ENCODE peak calls at places on chromosomes 16 and 17, in eight cellular contexts. F, I, Y, V, E, L, G and M are unnamed samples. For H3K4me1, the result is how much of the 10 kb centered on the place peaks cover.

GRCh38 chr16:1428511-1428910 is 2.4 kb upstream of the PERCC1 start:
- DNase-seq in G (no peak), F (no peak), Y (no peak), L (no peak), I (no peak), E (no peak), V (no peak), M (no peak)

GRCh38 chr17:17239832-17240231 is 2.9 kb upstream of the FLCN start:
- DNase-seq in L (no peak), F (no peak), V (no peak), I (no peak), G (no peak), Y (no peak), E (no peak), M (no peak)

GRCh38 chr17:16954541-16954940 is 17.4 kb downstream of the TNFRSF13B start:
- DNase-seq in I (no peak), L (no peak), V (no peak), G (no peak), Y (no peak), F (peak), E (no peak), M (no peak)

GRCh38 chr16:54633943-54634362 is 296.7 kb upstream of the IRX5 start:
- DNase-seq in G (no peak), V (no peak), F (no peak), Y (peak), L (no peak), I (peak), E (peak), M (no peak)

GRCh38 chr17:19648475-19649406 is at the start of gene ALDH3A2:
- DNase-seq in L (peak), F (peak), I (peak), Y (peak), E (peak), G (peak), V (peak), M (peak)

GRCh38 chr16:1019234-1019933 is 37.8 kb downstream of the SOX8 start:
- DNase-seq in G (no peak), I (peak), F (no peak), V (peak), Y (no peak), E (no peak), L (no peak), M (peak)

GRCh38 chr17:61251939-61252865 is 147.4 kb upstream of the TBX2 start:
- DNase-seq in G (peak), L (peak), E (peak), Y (peak), V (peak), F (peak), I (peak), M (peak)

GRCh38 chr17:31739300-31739699 is 119.7 kb downstream of the COPRS start:
- DNase-seq in I (no peak), V (peak), G (no peak), F (no peak), Y (no peak), E (no peak), L (no peak), M (no peak)

GRCh38 chr17:57607553-57608120 is 137.5 kb downstream of the CCDC182 start:
- DNase-seq in G (no peak), F (no peak), I (no peak), Y (no peak), L (no peak), E (no peak), V (no peak), M (no peak)

GRCh38 chr16:8885674-8886592 is 3.8 kb downstream of the LITAFD start:
- DNase-seq in E (no peak), G (no peak), I (no peak), V (peak), Y (no peak), F (no peak), L (peak), M (no peak)

GRCh38 chr16:57324649-57325223 is 33.8 kb upstream of the CCL22 start:
- DNase-seq in G (no peak), F (no peak), E (no peak), V (no peak), Y (no peak), L (no peak), I (no peak), M (no peak)

GRCh38 chr17:40552806-40553693 is 12.2 kb downstream of the CCR7 start:
- DNase-seq in L (peak), V (no peak), F (peak), G (no peak), I (peak), E (no peak), Y (peak), M (no peak)

GRCh38 chr17:40598928-40599627 is 33.8 kb upstream of the CCR7 start:
- DNase-seq in Y (no peak), F (no peak), L (no peak), G (no peak), E (no peak), I (peak), V (peak), M (peak)

GRCh38 chr17:61520897-61521296 is 68.7 kb downstream of the TBX4 start:
- DNase-seq in F (no peak), G (no peak), L (no peak), Y (no peak), E (no peak), V (no peak), I (no peak), M (no peak)

GRCh38 chr17:68047153-68047846 is 11.8 kb downstream of the KPNA2 start:
- DNase-seq in L (no peak), I (no peak), Y (no peak), E (no peak), V (no peak), G (no peak), F (no peak), M (no peak)

GRCh38 chr16:13060932-13061331 is 159.5 kb downstream of the SHISA9 start:
- DNase-seq in L (no peak), V (no peak), F (no peak), G (no peak), Y (no peak), E (no peak), I (no peak), M (no peak)

GRCh38 chr17:31385428-31386285 is 5.8 kb upstream of the RAB11FIP4 start:
- DNase-seq in E (no peak), I (no peak), V (peak), F (no peak), L (no peak), G (no peak), Y (no peak), M (no peak)

GRCh38 chr17:57442401-57442823 is 186.1 kb downstream of the MSI2 start:
- DNase-seq in E (no peak), L (no peak), I (no peak), V (peak), G (no peak), F (no peak), Y (no peak), M (no peak)

GRCh38 chr17:18039535-18040286 is 503 bp downstream of the GID4 start:
- DNase-seq in Y (peak), V (no peak), I (no peak), F (peak), E (no peak), G (no peak), L (peak), M (no peak)

GRCh38 chr17:67055041-67055443 is 10.7 kb downstream of the CACNG1 start:
- DNase-seq in F (no peak), L (no peak), E (no peak), I (no peak), Y (peak), G (no peak), V (no peak), M (no peak)

GRCh38 chr17:75116681-75117080 is 6.9 kb downstream of the ARMC7 start:
- DNase-seq in I (no peak), F (no peak), L (no peak), Y (no peak), V (no peak), G (no peak), E (no peak), M (no peak)

GRCh38 chr17:66749217-66749832 is 85.6 kb upstream of the CACNG5 start:
- DNase-seq in I (no peak), G (no peak), F (peak), L (peak), Y (no peak), E (no peak), V (no peak), M (no peak)

GRCh38 chr16:88931936-88932335 is 45.1 kb downstream of the CBFA2T3 start:
- DNase-seq in F (no peak), I (no peak), G (no peak), E (no peak), Y (no peak), L (no peak), V (no peak), M (no peak)

GRCh38 chr16:88932929-88933328 is 44.1 kb downstream of the CBFA2T3 start:
- DNase-seq in G (no peak), E (no peak), F (no peak), I (no peak), Y (no peak), V (no peak), L (no peak), M (no peak)

GRCh38 chr16:88931373-88931900 is 45.6 kb downstream of the CBFA2T3 start:
- DNase-seq in V (no peak), F (no peak), L (no peak), I (no peak), Y (no peak), G (no peak), E (no peak), M (no peak)

GRCh38 chr16:88928405-88929375 is 48.3 kb downstream of the CBFA2T3 start:
- DNase-seq in G (no peak), F (no peak), I (no peak), L (no peak), V (no peak), E (no peak), Y (peak), M (no peak)

GRCh38 chr16:88930716-88931115 is 46.3 kb downstream of the CBFA2T3 start:
- DNase-seq in L (no peak), F (no peak), G (no peak), V (no peak), E (no peak), Y (no peak), I (no peak), M (no peak)
- H3K4me1 ChIP-seq in L (under half), F (under half), G (under half), V (under half), E (under half), Y (under half), I (under half), M (under half)

GRCh38 chr17:64037180-64037579 is 16.7 kb upstream of the ICAM2 start:
- DNase-seq in V (no peak), F (peak), E (no peak), I (no peak), L (peak), G (no peak), Y (no peak), M (no peak)

GRCh38 chr17:64039106-64039400 is 18.6 kb upstream of the ICAM2 start:
- DNase-seq in E (no peak), L (no peak), F (no peak), Y (no peak), I (no peak), V (no peak), G (no peak), M (no peak)

GRCh38 chr17:64037802-64038201 is 17.4 kb upstream of the ICAM2 start:
- DNase-seq in L (no peak), F (no peak), V (no peak), E (no peak), G (no peak), Y (no peak), I (no peak), M (no peak)

GRCh38 chr17:64038331-64039105 is 18.1 kb upstream of the ICAM2 start:
- DNase-seq in G (no peak), L (peak), F (peak), E (no peak), Y (no peak), V (no peak), I (no peak), M (no peak)

GRCh38 chr17:64036198-64036922 is 15.9 kb upstream of the ICAM2 start:
- DNase-seq in I (no peak), G (no peak), Y (no peak), V (no peak), F (peak), E (no peak), L (peak), M (no peak)
- TF ChIP-seq CTCF in I (no peak), G (no peak), Y (no peak), V (no peak), F (no peak), E (no peak), L (no peak), M (no peak)

GRCh38 chr17:42612013-42612412 is 2.5 kb downstream of the TUBG1 start:
- DNase-seq in V (no peak), L (no peak), I (no peak), F (no peak), G (no peak), Y (no peak), E (no peak), M (no peak)

GRCh38 chr17:42613699-42614295 is 4.3 kb downstream of the TUBG1 start:
- DNase-seq in I (no peak), V (no peak), E (no peak), L (peak), Y (no peak), G (no peak), F (no peak), M (no peak)

GRCh38 chr17:42618442-42619150 is 9.1 kb downstream of the TUBG1 start:
- DNase-seq in I (peak), G (no peak), V (no peak), L (no peak), F (no peak), E (peak), Y (peak), M (no peak)

GRCh38 chr17:42623732-42624596 is 14.5 kb downstream of the TUBG1 start:
- DNase-seq in E (peak), I (no peak), Y (peak), F (no peak), L (no peak), G (no peak), V (peak), M (no peak)

GRCh38 chr17:42617956-42618431 is 8.5 kb downstream of the TUBG1 start:
- DNase-seq in L (peak), G (no peak), F (no peak), E (no peak), Y (no peak), I (no peak), V (no peak), M (no peak)
- TF ChIP-seq POLR2A in L (no peak), G (no peak), F (no peak), E (no peak), Y (no peak), I (no peak), V (no peak), M (no peak)

GRCh38 chr17:48834973-48835372 is 4.1 kb downstream of the CALCOCO2 start:
- DNase-seq in Y (no peak), L (no peak), G (no peak), V (no peak), E (no peak), I (no peak), F (no peak), M (no peak)
- H3K4me1 ChIP-seq in Y (half or more), L (half or more), G (half or more), V (under half), E (under half), I (half or more), F (under half), M (half or more)

DNA sequence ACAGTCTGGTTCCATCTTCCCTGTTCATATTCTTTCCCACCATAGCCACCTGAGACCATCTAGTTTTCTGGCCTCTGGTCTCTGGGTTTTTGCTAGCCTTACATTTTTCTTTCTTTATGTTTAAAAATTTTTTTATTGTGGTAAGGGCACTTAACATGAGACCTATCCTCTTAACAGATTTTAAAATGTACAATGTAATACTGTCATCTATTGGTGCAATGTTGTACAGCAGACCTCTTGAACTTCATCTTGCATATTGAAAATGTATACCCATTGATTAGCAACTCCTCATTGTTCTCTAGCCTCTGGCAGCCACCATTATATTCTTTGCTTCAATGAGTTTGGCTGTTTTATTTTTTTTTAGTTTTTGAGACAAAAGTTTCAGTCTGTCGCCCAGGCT is 39.2 kb downstream of the ITGAM start:
- DNase-seq in V (no peak), G (no peak), E (no peak), L (no peak), I (no peak), Y (no peak), F (no peak), M (no peak)
- TF ChIP-seq CTCF in V (peak), G (no peak), E (peak), L (no peak), I (peak), Y (no peak), F (no peak), M (no peak)

DNA sequence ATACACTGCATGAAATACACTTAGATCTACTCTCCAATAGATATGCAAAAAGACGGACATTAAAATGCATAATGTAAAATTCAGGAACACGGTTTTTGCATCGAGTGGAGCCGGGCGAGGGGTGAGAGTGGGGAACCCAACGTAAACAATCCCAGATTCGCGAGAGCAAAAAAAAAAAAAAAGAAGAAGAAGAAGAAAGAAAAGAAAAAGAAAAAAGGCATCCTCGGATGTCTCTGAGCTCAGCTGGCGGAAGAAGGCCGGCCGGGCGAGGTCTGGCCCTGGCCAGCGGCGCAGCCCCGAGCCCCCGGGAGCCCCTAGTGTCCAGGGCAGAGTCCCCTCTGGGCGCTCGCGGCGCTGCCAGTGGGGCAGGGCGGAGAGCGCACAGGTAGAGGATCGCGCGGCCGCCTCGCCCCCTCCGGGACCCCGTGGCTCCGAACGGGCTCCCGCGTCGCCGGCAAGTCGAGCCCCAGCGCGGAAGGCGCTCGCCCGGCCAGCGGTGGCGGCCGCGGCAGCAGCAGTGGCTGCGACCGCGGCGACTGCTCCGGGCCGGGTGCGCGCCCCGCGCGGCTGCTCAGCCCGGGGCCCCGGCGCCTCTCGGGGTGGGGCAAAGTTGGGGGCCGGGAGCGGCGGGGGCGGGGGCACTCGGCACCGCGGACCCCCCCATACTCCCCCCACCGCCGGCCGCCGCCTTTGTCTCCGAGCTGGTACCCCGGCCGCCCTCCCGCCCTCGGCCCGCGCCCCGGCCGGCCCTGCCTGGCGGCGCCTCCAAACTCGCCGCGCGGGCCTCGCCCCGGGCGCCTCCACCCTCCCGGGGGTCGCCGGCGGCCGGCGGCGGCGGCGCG is 9.7 kb upstream of the ZFHX3 start:
- DNase-seq in L (no peak), G (no peak), I (peak), F (no peak), Y (no peak), E (no peak), V (no peak), M (no peak)
- TF ChIP-seq POLR2A in L (no peak), G (no peak), I (no peak), F (no peak), Y (no peak), E (peak), V (peak), M (no peak)

DNA sequence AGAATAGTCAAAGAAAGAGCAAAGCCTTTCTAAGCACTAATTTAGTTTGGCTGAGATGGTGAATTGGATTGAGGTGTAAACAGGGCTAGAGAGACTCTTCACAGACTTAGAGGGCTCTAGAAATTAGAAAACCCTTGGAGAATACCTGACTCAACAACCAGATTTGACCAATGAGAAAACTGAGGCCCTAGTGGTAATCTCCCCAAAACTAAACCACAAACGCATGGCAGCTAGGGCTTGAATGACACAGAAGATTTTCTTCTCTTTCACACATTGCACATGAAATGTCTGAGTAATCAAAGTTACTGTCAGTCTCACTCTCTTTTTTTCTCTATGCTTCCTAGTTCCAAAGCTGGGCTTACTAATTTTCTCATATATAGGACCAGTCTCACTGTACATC is 314.5 kb upstream of the KCNJ16 start:
- DNase-seq in I (no peak), F (no peak), V (no peak), E (no peak), Y (no peak), L (no peak), G (no peak), M (no peak)
- H3K4me1 ChIP-seq in I (under half), F (under half), V (under half), E (under half), Y (under half), L (under half), G (under half), M (under half)